ENCODE peak calls at places on chromosomes 1 and 21, in six cellular contexts. A is aorta, R is GM23248, H is heart right ventricle, L is fibroblast of mammary gland, M is fibroblast of lung. S is an unnamed sample.

GRCh38 chr1:243842978-243843490 is 7.0 kb downstream of the AKT3 start:
- DNase-seq in M (peak; percentile 82), R (peak; percentile 93), L (peak; percentile 82), H (no peak), A (no peak), S (peak; percentile 83)

GRCh38 chr1:59879556-59879955 is 47.0 kb downstream of the CYP2J2 start:
- DNase-seq in A (peak; percentile 61), M (peak; percentile 75), H (peak; percentile 34), R (peak; percentile 67), L (peak; percentile 74), S (peak; percentile 64)

GRCh38 chr1:20958430-20958829 is 171.3 kb upstream of the HP1BP3 start:
- DNase-seq in M (no peak), R (no peak), A (no peak), H (no peak), L (no peak), S (no peak)

GRCh38 chr1:54173681-54174080 is 20.9 kb upstream of the CDCP2 start:
- DNase-seq in H (no peak), L (no peak), R (no peak), M (no peak), A (no peak), S (no peak)

GRCh38 chr1:162471290-162471853 is 26.2 kb upstream of the UHMK1 start:
- DNase-seq in R (no peak), H (no peak), A (no peak), M (no peak), L (no peak), S (no peak)

GRCh38 chr1:224132901-224133300 is 19.0 kb downstream of the FBXO28 start:
- DNase-seq in A (no peak), H (no peak), L (peak; percentile 1), R (no peak), M (no peak), S (no peak)

GRCh38 chr1:203692565-203693470 is 66.2 kb downstream of the ATP2B4 start:
- DNase-seq in H (peak; percentile 75), R (peak; percentile 97), M (peak; percentile 98), L (peak; percentile 98), A (peak; percentile 91), S (peak; percentile 98)

GRCh38 chr1:187053876-187054275 is 225.1 kb downstream of the PLA2G4A start:
- DNase-seq in M (no peak), R (no peak), A (no peak), L (no peak), H (no peak), S (no peak)

GRCh38 chr1:21647431-21648373 is 21.5 kb downstream of the RAP1GAP start:
- DNase-seq in H (no peak), L (peak; percentile 59), M (peak; percentile 55), R (peak; percentile 78), A (no peak), S (no peak)

GRCh38 chr1:9242338-9242969 is 7.9 kb downstream of the H6PD start:
- DNase-seq in A (peak; percentile 84), H (peak; percentile 81), R (no peak), L (peak; percentile 68), M (peak; percentile 66), S (peak; percentile 18)

GRCh38 chr1:112955678-112956502 is at the start of gene SLC16A1:
- DNase-seq in A (peak; percentile 96), L (peak; percentile 87), M (peak; percentile 93), H (peak; percentile 95), R (peak; percentile 97), S (peak; percentile 93)

GRCh38 chr1:117572546-117572945 is 33.3 kb upstream of the TENT5C start:
- DNase-seq in M (no peak), R (no peak), A (no peak), H (no peak), L (no peak), S (no peak)

GRCh38 chr1:204319462-204319861 is 40.3 kb downstream of the PLEKHA6 start:
- DNase-seq in M (peak; percentile 75), R (peak; percentile 96), L (peak; percentile 90), A (no peak), H (no peak), S (peak; percentile 90)

GRCh38 chr1:82086739-82087138 is 286.0 kb downstream of the ADGRL2 start:
- DNase-seq in M (no peak), L (peak; percentile 17), A (no peak), R (peak; percentile 4), H (no peak), S (peak; percentile 15)

GRCh38 chr21:20108976-20109375 is 889.2 kb upstream of the NCAM2 start:
- DNase-seq in R (no peak), M (no peak), H (no peak), L (no peak), A (no peak), S (no peak)

GRCh38 chr1:203126866-203127671 is 457 bp upstream of the ADORA1 start:
- DNase-seq in M (no peak), R (peak; percentile 58), A (no peak), L (no peak), H (no peak), S (peak; percentile 12)

GRCh38 chr21:35686156-35686555 is 374.2 kb downstream of the SETD4 start:
- DNase-seq in L (no peak), R (no peak), M (no peak), A (no peak), H (no peak), S (no peak)

GRCh38 chr1:5448486-5448885 is 543.7 kb downstream of the NPHP4 start:
- DNase-seq in A (no peak), R (no peak), H (no peak), M (no peak), L (no peak), S (no peak)

GRCh38 chr1:205325334-205325884 is 3.9 kb upstream of the NUAK2 start:
- DNase-seq in L (peak; percentile 82), R (peak; percentile 75), M (peak; percentile 82), A (no peak), H (no peak), S (peak; percentile 78)

GRCh38 chr1:246020231-246020954 is 486.7 kb downstream of the SMYD3 start:
- DNase-seq in H (no peak), R (no peak), M (no peak), L (no peak), A (no peak), S (peak; percentile 31)

GRCh38 chr1:200240655-200241054 is 169.2 kb downstream of the ZNF281 start:
- DNase-seq in R (no peak), L (no peak), H (peak; percentile 25), M (no peak), A (no peak), S (no peak)

GRCh38 chr1:79617777-79618176 is 611.2 kb upstream of the ADGRL4 start:
- DNase-seq in A (no peak), M (no peak), L (peak; percentile 6), H (no peak), R (peak; percentile 5), S (no peak)

GRCh38 chr1:202158810-202159533 is 1.4 kb downstream of the PTPN7 start:
- DNase-seq in R (no peak), L (no peak), M (no peak), A (no peak), H (no peak), S (no peak)

GRCh38 chr21:15841856-15842564 is 112.2 kb downstream of the USP25 start:
- DNase-seq in M (peak; percentile 72), L (peak; percentile 65), A (no peak), R (peak; percentile 71), H (no peak), S (peak; percentile 74)

GRCh38 chr1:208781391-208782035 is 537.3 kb upstream of the PLXNA2 start:
- DNase-seq in A (no peak), H (no peak), R (no peak), L (no peak), M (no peak), S (no peak)

GRCh38 chr1:206470692-206471414 is 577 bp downstream of the IKBKE start:
- DNase-seq in R (peak; percentile 90), L (peak; percentile 84), M (peak; percentile 61), A (peak; percentile 66), H (no peak), S (peak; percentile 70)

GRCh38 chr1:107829083-107829771 is 135.8 kb downstream of the VAV3 start:
- DNase-seq in M (no peak), L (no peak), R (no peak), A (no peak), H (no peak), S (peak; percentile 4)

GRCh38 chr1:179798864-179799516 is 55.9 kb downstream of the FAM163A start:
- DNase-seq in H (no peak), L (no peak), M (no peak), R (no peak), A (no peak), S (no peak)

GRCh38 chr1:239308701-239309333 is 77.6 kb upstream of the CHRM3 start:
- DNase-seq in A (peak; percentile 55), M (no peak), R (peak; percentile 31), L (peak; percentile 1), H (no peak), S (no peak)

GRCh38 chr1:101781437-101781836 is 215.3 kb downstream of the OLFM3 start:
- DNase-seq in H (no peak), A (no peak), R (peak; percentile 3), M (peak; percentile 44), L (peak; percentile 22), S (no peak)

GRCh38 chr1:12135612-12136011 is 31.2 kb upstream of the TNFRSF1B start:
- DNase-seq in L (peak; percentile 15), A (peak; percentile 77), H (peak; percentile 74), R (peak; percentile 51), M (peak; percentile 63), S (peak; percentile 20)

GRCh38 chr1:44777969-44778635 is 2.8 kb downstream of the RPS8 start:
- DNase-seq in H (no peak), A (no peak), M (no peak), R (no peak), L (no peak), S (no peak)
- H3K4me3 ChIP-seq in H (no peak overlapping the region), A (no peak overlapping the region), M (peak overlapping the region; percentile 95), R (peak overlapping the region; percentile 80), L (peak overlapping the region; percentile 83), S (peak overlapping the region; percentile 20)

DNA sequence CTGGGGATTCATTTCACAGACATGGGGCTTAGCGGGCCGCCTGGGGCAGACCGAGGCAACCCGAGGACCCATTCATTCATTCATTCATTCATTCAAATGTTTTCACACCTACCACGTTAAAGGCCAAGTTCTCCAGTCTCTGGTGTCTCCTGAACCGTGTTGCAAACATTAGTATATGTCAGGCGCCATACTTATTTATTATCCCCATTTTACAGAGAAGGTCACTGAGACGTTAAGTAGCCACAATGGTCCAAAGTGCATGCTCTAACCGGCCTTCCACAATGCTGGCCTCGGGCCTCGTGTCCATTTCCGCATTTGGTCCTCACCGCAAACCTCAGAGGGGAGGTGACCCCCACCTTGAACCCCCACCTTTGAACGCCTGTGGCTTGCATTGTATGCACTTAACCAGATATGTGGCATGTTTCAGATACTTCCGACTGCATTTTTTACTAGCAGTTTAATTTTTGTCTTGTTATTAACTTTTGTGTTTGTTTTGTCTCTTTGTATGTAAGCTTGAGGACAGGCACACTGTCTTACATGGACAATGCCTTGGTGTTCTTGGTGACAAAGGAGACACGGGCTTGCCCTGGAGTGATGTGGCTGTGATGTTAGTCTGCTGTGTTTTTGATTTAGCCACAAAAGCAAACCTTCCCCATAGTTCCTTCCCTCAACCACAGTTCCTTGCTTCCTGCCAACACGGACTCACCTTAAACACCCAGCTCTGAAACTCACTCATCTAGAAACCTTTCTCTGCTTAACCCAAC is 1.2 kb upstream of the IFFO2 start:
- DNase-seq in M (no peak), L (no peak), H (no peak), R (no peak), A (no peak), S (no peak)
- H3K4me3 ChIP-seq in M (no peak overlapping the region), L (peak overlapping the region; percentile 66), H (no peak overlapping the region), R (no peak overlapping the region), A (no peak overlapping the region), S (peak overlapping the region; percentile 73)

GRCh38 chr1:8089535-8090228 is 63.6 kb upstream of the ERRFI1 start:
- DNase-seq in L (peak; percentile 73), A (no peak), M (peak; percentile 24), H (no peak), R (peak; percentile 70), S (peak; percentile 46)
- H3K4me3 ChIP-seq in L (no peak overlapping the region), A (no peak overlapping the region), M (no peak overlapping the region), H (no peak overlapping the region), R (peak overlapping the region; percentile 15), S (no peak overlapping the region)

GRCh38 chr1:220895412-220895946 is 16.2 kb downstream of the HLX start:
- DNase-seq in R (no peak), L (no peak), A (no peak), H (no peak), M (no peak), S (no peak)
- H3K4me3 ChIP-seq in R (no peak overlapping the region), L (no peak overlapping the region), A (no peak overlapping the region), H (no peak overlapping the region), M (no peak overlapping the region), S (no peak overlapping the region)